ENCODE peak calls at places on chromosomes 12 and 14, in four cellular contexts. One of them, this sample, is unnamed.

GRCh38 chr12:104750061-104750460 is 208.0 kb downstream of the SLC41A2 start:
- DNase-seq in GM12878: no peak
- DNase-seq in HCT116: no peak
- DNase-seq in K562: no peak
- DNase-seq in this sample: no peak

GRCh38 chr14:77590845-77591506 is 25.5 kb downstream of the SPTLC2 start:
- DNase-seq in GM12878: no peak
- DNase-seq in HCT116: no peak
- DNase-seq in K562: no peak
- DNase-seq in this sample: no peak

GRCh38 chr12:98221243-98221808 is 294.1 kb upstream of the TMPO start:
- DNase-seq in GM12878: no peak
- DNase-seq in HCT116: no peak
- DNase-seq in K562: no peak
- DNase-seq in this sample: no peak

GRCh38 chr12:52514471-52515318 is 5.5 kb downstream of the KRT5 start:
- DNase-seq in GM12878: no peak
- DNase-seq in HCT116: no peak
- DNase-seq in K562: no peak
- DNase-seq in this sample: no peak

GRCh38 chr14:77142289-77142814 is 761 bp upstream of the ZDHHC22 start:
- DNase-seq in GM12878: no peak
- DNase-seq in HCT116: no peak
- DNase-seq in K562: no peak
- DNase-seq in this sample: peak

GRCh38 chr14:41859336-41859735 is 252.7 kb downstream of the LRFN5 start:
- DNase-seq in GM12878: no peak
- DNase-seq in HCT116: no peak
- DNase-seq in K562: no peak
- DNase-seq in this sample: no peak

GRCh38 chr12:1351926-1352325 is 242.5 kb downstream of the FBXL14 start:
- DNase-seq in GM12878: no peak
- DNase-seq in HCT116: no peak
- DNase-seq in K562: no peak
- DNase-seq in this sample: no peak

GRCh38 chr12:111228916-111229666 is 139.8 kb downstream of the PHETA1 start:
- DNase-seq in GM12878: no peak
- DNase-seq in HCT116: no peak
- DNase-seq in K562: no peak
- DNase-seq in this sample: no peak

GRCh38 chr14:33165144-33165925 is 226.7 kb downstream of the NPAS3 start:
- DNase-seq in GM12878: no peak
- DNase-seq in HCT116: no peak
- DNase-seq in K562: no peak
- DNase-seq in this sample: no peak

GRCh38 chr12:47270782-47271664 is 191.3 kb upstream of the AMIGO2 start:
- DNase-seq in GM12878: no peak
- DNase-seq in HCT116: peak
- DNase-seq in K562: no peak
- DNase-seq in this sample: no peak
- TF ChIP-seq EGR1 in GM12878: no peak
- TF ChIP-seq EGR1 in HCT116: no peak
- TF ChIP-seq EGR1 in K562: no peak
- TF ChIP-seq EGR1 in this sample: no peak

GRCh38 chr12:76996983-76997382 is 68.4 kb downstream of the E2F7 start:
- DNase-seq in GM12878: no peak
- DNase-seq in HCT116: no peak
- DNase-seq in K562: no peak
- DNase-seq in this sample: no peak

GRCh38 chr12:77003244-77003643 is 62.1 kb downstream of the E2F7 start:
- DNase-seq in GM12878: no peak
- DNase-seq in HCT116: no peak
- DNase-seq in K562: no peak
- DNase-seq in this sample: no peak

GRCh38 chr12:77002382-77002781 is 63.0 kb downstream of the E2F7 start:
- DNase-seq in GM12878: no peak
- DNase-seq in HCT116: no peak
- DNase-seq in K562: no peak
- DNase-seq in this sample: no peak

GRCh38 chr12:77001181-77001758 is 64.1 kb downstream of the E2F7 start:
- DNase-seq in GM12878: no peak
- DNase-seq in HCT116: no peak
- DNase-seq in K562: no peak
- DNase-seq in this sample: no peak

DNA sequence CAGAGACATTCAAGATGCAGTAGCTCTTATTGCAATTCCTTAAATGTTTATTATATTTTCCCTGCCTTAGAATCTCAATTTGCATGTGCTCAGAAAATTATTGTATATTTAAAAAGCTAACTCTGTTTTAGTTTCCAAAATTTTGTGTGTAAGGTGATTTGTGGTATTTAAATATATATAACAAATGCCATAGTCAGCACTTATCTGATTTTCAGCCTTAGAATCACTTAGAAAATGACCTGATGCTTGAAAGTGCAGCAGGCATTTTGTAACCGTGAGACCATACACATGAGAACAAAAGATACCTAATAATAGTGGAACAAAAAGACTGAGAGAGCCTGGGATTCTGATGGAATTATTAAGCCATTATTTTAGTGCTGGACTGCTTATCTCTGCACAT is 66.2 kb downstream of the E2F7 start:
- DNase-seq in GM12878: no peak
- DNase-seq in HCT116: no peak
- DNase-seq in K562: no peak
- DNase-seq in this sample: no peak
- TF ChIP-seq EGR1 in GM12878: no peak
- TF ChIP-seq EGR1 in HCT116: no peak
- TF ChIP-seq EGR1 in K562: no peak
- TF ChIP-seq EGR1 in this sample: no peak

DNA sequence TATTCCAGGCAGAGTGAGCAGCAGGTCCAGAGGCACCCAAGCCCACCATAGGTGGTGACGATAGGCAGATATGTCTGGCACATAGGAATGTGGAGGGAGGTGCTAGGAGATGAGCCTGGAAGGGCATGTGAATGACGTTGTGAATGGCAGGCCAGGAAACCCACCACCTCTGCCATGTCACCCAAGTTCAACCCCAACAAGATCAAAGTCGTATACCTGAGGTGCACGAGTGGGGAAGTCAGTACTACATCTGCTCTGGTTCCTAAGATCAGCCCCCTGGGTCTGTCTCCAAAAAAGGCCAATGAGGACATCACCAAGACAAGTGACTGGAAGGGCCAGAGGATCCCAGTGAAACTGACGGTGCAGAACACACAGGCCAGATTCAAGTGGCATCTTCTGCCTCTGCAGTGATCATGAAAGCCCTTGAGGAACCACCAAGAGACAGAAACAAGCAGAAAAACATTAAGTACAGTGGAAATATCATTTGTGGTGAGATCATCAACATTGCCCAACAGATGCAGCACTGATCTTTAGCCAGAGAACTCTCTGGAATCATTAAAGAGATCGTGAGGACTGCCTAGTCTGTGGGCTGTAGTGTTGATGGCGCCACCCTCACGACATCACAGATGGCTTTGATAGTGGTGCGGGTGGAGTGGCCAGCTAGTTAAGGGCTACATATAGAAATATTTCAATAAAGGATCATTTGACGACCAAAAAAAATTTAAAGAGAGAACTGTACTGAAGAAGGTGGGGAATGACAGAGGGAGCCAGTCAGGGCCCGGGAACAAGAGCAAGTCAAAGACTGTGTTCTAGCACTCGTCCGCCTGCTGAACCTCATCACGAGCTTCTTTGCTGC is 99.7 kb downstream of the ZFP36L1 start:
- DNase-seq in GM12878: no peak
- DNase-seq in HCT116: no peak
- DNase-seq in K562: no peak
- DNase-seq in this sample: no peak
- TF ChIP-seq EGR1 in GM12878: no peak
- TF ChIP-seq EGR1 in HCT116: no peak
- TF ChIP-seq EGR1 in K562: no peak
- TF ChIP-seq EGR1 in this sample: no peak

DNA sequence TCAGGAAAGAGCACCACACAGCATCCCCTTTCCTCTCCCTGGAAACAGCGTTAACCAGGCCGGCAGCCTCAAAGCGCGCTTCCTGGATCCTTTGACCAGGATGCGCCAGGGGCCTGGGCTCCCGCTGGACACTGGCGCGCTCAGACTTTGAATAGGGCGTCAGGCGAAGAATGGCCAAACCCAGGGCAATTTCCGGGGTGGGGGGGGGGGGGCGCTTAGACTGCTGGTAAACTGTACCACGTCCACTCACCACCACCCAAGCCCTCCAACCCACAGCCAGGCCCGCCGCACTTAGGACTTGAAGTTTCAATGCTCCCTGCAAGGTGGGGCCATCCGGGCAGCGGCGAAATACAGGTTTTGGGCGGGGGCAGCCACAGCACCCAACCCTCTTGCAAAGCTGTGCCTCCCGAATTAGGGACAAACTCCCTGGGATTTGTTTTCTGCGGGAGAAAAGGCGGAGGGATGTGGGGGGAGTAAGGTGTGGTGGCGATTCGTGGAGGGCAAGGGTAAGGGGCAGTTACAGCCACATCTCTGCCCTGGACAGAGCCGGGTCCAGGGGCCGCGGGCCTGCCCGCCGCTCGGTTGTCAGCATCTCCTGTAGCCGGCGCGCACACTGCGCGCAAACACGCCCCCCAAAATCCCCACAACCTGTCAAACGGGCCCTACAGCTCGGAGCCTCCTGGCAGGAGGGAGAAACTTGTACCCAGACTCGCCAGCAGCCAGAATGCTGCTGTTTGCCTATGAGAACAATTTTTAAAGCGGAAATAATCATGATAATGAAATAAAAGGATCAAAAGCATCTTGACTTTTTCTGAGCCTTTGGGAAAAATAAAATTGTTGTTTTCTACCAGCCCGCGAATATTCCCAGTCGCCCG is 958 bp downstream of the RTN1 start:
- DNase-seq in GM12878: no peak
- DNase-seq in HCT116: no peak
- DNase-seq in K562: no peak
- DNase-seq in this sample: peak
- TF ChIP-seq EGR1 in GM12878: no peak
- TF ChIP-seq EGR1 in HCT116: no peak
- TF ChIP-seq EGR1 in K562: no peak
- TF ChIP-seq EGR1 in this sample: no peak

GRCh38 chr14:71240154-71240553 is 332.9 kb downstream of the PCNX1 start:
- DNase-seq in GM12878: no peak
- DNase-seq in HCT116: no peak
- DNase-seq in K562: no peak
- DNase-seq in this sample: no peak

GRCh38 chr14:71238835-71239234 is 331.6 kb downstream of the PCNX1 start:
- DNase-seq in GM12878: no peak
- DNase-seq in HCT116: no peak
- DNase-seq in K562: no peak
- DNase-seq in this sample: no peak

GRCh38 chr14:71237556-71237955 is 330.3 kb downstream of the PCNX1 start:
- DNase-seq in GM12878: no peak
- DNase-seq in HCT116: no peak
- DNase-seq in K562: no peak
- DNase-seq in this sample: no peak

GRCh38 chr14:71235865-71236264 is 328.6 kb downstream of the PCNX1 start:
- DNase-seq in GM12878: no peak
- DNase-seq in HCT116: no peak
- DNase-seq in K562: no peak
- DNase-seq in this sample: no peak

DNA sequence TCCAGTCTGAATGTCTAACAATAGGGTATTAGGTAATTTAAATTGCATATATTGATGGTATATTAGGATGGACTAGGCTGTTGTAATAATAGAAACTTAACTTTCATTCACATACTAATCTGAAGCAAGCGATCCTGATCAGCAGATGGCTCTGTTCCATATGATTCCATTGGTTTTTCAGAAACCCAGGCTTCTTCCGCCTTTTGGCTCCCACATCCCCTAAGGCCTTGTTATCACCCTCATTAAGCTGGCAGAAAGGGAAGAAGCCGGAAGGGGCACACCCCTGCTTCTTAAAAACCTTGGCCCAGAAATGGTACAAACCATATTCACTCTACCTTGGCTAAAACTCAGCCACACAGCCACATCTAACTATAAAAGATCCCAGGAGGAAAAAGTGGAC is 329.2 kb downstream of the PCNX1 start:
- DNase-seq in GM12878: no peak
- DNase-seq in HCT116: no peak
- DNase-seq in K562: no peak
- DNase-seq in this sample: no peak
- TF ChIP-seq EGR1 in GM12878: no peak
- TF ChIP-seq EGR1 in HCT116: no peak
- TF ChIP-seq EGR1 in K562: no peak
- TF ChIP-seq EGR1 in this sample: no peak